ENCODE peak calls at places on chromosome 1, in ten cellular contexts. I is activated CD4-positive, alpha-beta T cell treated with anti-CD3 and anti-CD28 coated beads, Interleukin-2, amount 50 U/mL, for 1 hour; F is activated naive CD4-positive, alpha-beta T cell; Z is RWPE1; O is A673; W is head of caudate nucleus; U is T follicular helper cell; Q is NCI-H774; L is stimulated activated naive B cell treated with anti-CD40 and anti-IgM and Interleukin-4, amounts not matched to agents 10 μg/mL and 1 μg/mL and 100 μg/mL, for 72 hours; D is memory B cell. Y is an unnamed sample.

GRCh38 chr1:205805082-205805711 is 7.8 kb downstream of the SLC41A1 start:
- DNase-seq in I (no peak), F (no peak), Z (no peak), O (peak), W (peak), U (no peak), Q (no peak), L (peak), D (no peak), Y (no peak)

GRCh38 chr1:6012529-6013318 is 20.5 kb upstream of the NPHP4 start:
- DNase-seq in I (no peak), F (no peak), Z (no peak), O (no peak), W (no peak), U (no peak), Q (no peak), L (peak), D (no peak), Y (no peak)

GRCh38 chr1:234325878-234326492 is 47.3 kb upstream of the COA6 start:
- DNase-seq in I (no peak), F (no peak), Z (no peak), O (no peak), W (no peak), U (no peak), Q (no peak), L (no peak), D (no peak), Y (no peak)

GRCh38 chr1:207781312-207781711 is 29.5 kb downstream of the CD46 start:
- DNase-seq in I (no peak), F (no peak), Z (no peak), O (no peak), W (no peak), U (no peak), Q (no peak), L (no peak), D (no peak), Y (no peak)

GRCh38 chr1:202158810-202159533 is 1.4 kb downstream of the PTPN7 start:
- DNase-seq in I (no peak), F (no peak), Z (no peak), O (no peak), W (no peak), U (no peak), Q (no peak), L (no peak), D (no peak), Y (no peak)

GRCh38 chr1:185741551-185741950 is 7.4 kb downstream of the HMCN1 start:
- DNase-seq in I (no peak), F (no peak), Z (no peak), O (peak), W (no peak), U (no peak), Q (no peak), L (no peak), D (no peak), Y (no peak)

GRCh38 chr1:200780545-200781444 is 42.1 kb downstream of the CAMSAP2 start:
- DNase-seq in I (no peak), F (no peak), Z (no peak), O (no peak), W (no peak), U (no peak), Q (no peak), L (no peak), D (no peak), Y (no peak)

GRCh38 chr1:25565188-25565591 is 21.8 kb downstream of the LDLRAP1 start:
- DNase-seq in I (peak), F (no peak), Z (no peak), O (no peak), W (no peak), U (peak), Q (no peak), L (no peak), D (no peak), Y (no peak)

GRCh38 chr1:206560021-206560716 is 52.1 kb downstream of the EIF2D start:
- DNase-seq in I (no peak), F (no peak), Z (no peak), O (no peak), W (no peak), U (no peak), Q (no peak), L (no peak), D (no peak), Y (no peak)

GRCh38 chr1:55724551-55725325 is 509.6 kb upstream of the USP24 start:
- DNase-seq in I (no peak), F (no peak), Z (no peak), O (no peak), W (no peak), U (no peak), Q (no peak), L (no peak), D (no peak), Y (peak)

GRCh38 chr1:91080650-91081049 is 58.8 kb upstream of the ZNF644 start:
- DNase-seq in I (no peak), F (no peak), Z (no peak), O (no peak), W (no peak), U (no peak), Q (no peak), L (no peak), D (no peak), Y (peak)

GRCh38 chr1:35556494-35557117 is 597 bp downstream of the KIAA0319L start:
- DNase-seq in I (no peak), F (no peak), Z (no peak), O (no peak), W (no peak), U (no peak), Q (peak), L (no peak), D (no peak), Y (no peak)

Y was measured in ELR.